ENCODE peak calls at places on chromosome 21, in six cellular contexts. H is NCI-H2107, Y is suprapubic skin, I is fibroblast of pulmonary artery, K is IMR-90, D is fibroblast of the conjunctiva. M is an unnamed sample.

GRCh38 chr21:38472709-38473108 is 25.6 kb downstream of the ERG start:
- DNase-seq in H (no peak), Y (no peak), I (no peak), K (no peak), D (no peak), M (no peak)

GRCh38 chr21:26115899-26116298 is 54.7 kb downstream of the APP start:
- DNase-seq in H (no peak), Y (no peak), I (peak; percentile 90), K (peak; percentile 75), D (no peak), M (peak; percentile 63)

GRCh38 chr21:45417951-45418300 is 13.0 kb downstream of the COL18A1 start:
- DNase-seq in H (no peak), Y (no peak), I (no peak), K (no peak), D (no peak), M (no peak)

GRCh38 chr21:45438391-45439145 is 33.6 kb downstream of the COL18A1 start:
- DNase-seq in H (no peak), Y (no peak), I (no peak), K (no peak), D (no peak), M (no peak)

GRCh38 chr21:19049567-19049966 is 646.0 kb upstream of the TMPRSS15 start:
- DNase-seq in H (no peak), Y (no peak), I (no peak), K (no peak), D (no peak), M (no peak)

GRCh38 chr21:34363733-34364132 is at the start of gene KCNE2:
- DNase-seq in H (no peak), Y (peak; percentile 44), I (no peak), K (no peak), D (no peak), M (no peak)

GRCh38 chr21:43277481-43278351 is 108.9 kb downstream of the CRYAA start:
- DNase-seq in H (no peak), Y (no peak), I (no peak), K (no peak), D (no peak), M (no peak)

GRCh38 chr21:41604583-41605041 is 96.7 kb upstream of the TMPRSS2 start:
- DNase-seq in H (no peak), Y (no peak), I (no peak), K (peak; percentile 7), D (no peak), M (no peak)

GRCh38 chr21:39658066-39658465 is 45.3 kb downstream of the B3GALT5 start:
- DNase-seq in H (no peak), Y (no peak), I (no peak), K (no peak), D (no peak), M (no peak)

GRCh38 chr21:45011911-45012660 is 62.3 kb upstream of the ADARB1 start:
- DNase-seq in H (no peak), Y (no peak), I (peak; percentile 89), K (peak; percentile 94), D (peak; percentile 28), M (peak; percentile 72)

GRCh38 chr21:44858291-44858690 is 15.2 kb downstream of the PTTG1IP start:
- DNase-seq in H (no peak), Y (no peak), I (no peak), K (no peak), D (no peak), M (no peak)

GRCh38 chr21:32562426-32562825 is 22.9 kb downstream of the TCP10L start:
- DNase-seq in H (no peak), Y (no peak), I (peak; percentile 92), K (peak; percentile 83), D (peak; percentile 77), M (peak; percentile 31)

GRCh38 chr21:29771491-29772066 is 168.2 kb downstream of the GRIK1 start:
- DNase-seq in H (no peak), Y (no peak), I (no peak), K (no peak), D (no peak), M (no peak)

GRCh38 chr21:45319461-45320211 is 31.9 kb upstream of the POFUT2 start:
- DNase-seq in H (no peak), Y (no peak), I (no peak), K (peak; percentile 77), D (no peak), M (no peak)

M was measured in skeletal muscle cell.